ENCODE peak calls at places on chromosomes 5 and 9, in four cellular contexts. H is activated T-helper 2 cell treated with anti-CD3 and anti-CD28 coated beads, Interferon-gamma antibody, Interleukin-2, Interleukin-4, amounts not matched to agents 10 μg/mL and 5 μg/mL and 100 μg/mL, durations not matched to agents 14 hours and 24 hours and 36 hours; P is kidney tubule cell; G is effector memory CD8-positive, alpha-beta T cell. D is an unnamed sample.

GRCh38 chr5:1317921-1318565 is 23.2 kb upstream of the TERT start:
- DNase-seq in H (no peak), P (no peak), G (no peak), D (no peak)

GRCh38 chr5:120615967-120616645 is 152.0 kb downstream of the PRR16 start:
- DNase-seq in H (no peak), P (peak), G (no peak), D (no peak)

GRCh38 chr5:168172718-168173045 is 118.8 kb upstream of the WWC1 start:
- DNase-seq in H (no peak), P (no peak), G (no peak), D (no peak)

GRCh38 chr9:98494852-98495251 is 213.9 kb downstream of the GABBR2 start:
- DNase-seq in H (no peak), P (no peak), G (no peak), D (no peak)

GRCh38 chr5:112013660-112014059 is 256.7 kb upstream of the NREP start:
- DNase-seq in H (no peak), P (no peak), G (no peak), D (no peak)

GRCh38 chr5:17240487-17240886 is 23.1 kb downstream of the BASP1 start:
- DNase-seq in H (no peak), P (no peak), G (no peak), D (no peak)

GRCh38 chr9:88379352-88379751 is 8.9 kb upstream of the SPIN1 start:
- DNase-seq in H (no peak), P (no peak), G (no peak), D (no peak)

GRCh38 chr5:178323961-178324360 is 91.4 kb upstream of the PHYKPL start:
- DNase-seq in H (no peak), P (no peak), G (no peak), D (no peak)

GRCh38 chr5:156326718-156327259 is at the start of gene SGCD:
- DNase-seq in H (no peak), P (peak), G (no peak), D (no peak)

GRCh38 chr5:5316333-5316732 is 106.1 kb upstream of the ICE1 start:
- DNase-seq in H (no peak), P (peak), G (no peak), D (no peak)

GRCh38 chr9:92439921-92440750 is 15.9 kb upstream of the OMD start:
- DNase-seq in H (no peak), P (peak), G (no peak), D (no peak)

GRCh38 chr9:115262477-115262876 is 144.5 kb upstream of the TNC start:
- DNase-seq in H (no peak), P (peak), G (no peak), D (no peak)

GRCh38 chr9:107504585-107505455 is 15.3 kb upstream of the KLF4 start:
- DNase-seq in H (no peak), P (peak), G (no peak), D (no peak)

GRCh38 chr5:74281191-74281590 is 359.3 kb downstream of the ENC1 start:
- DNase-seq in H (no peak), P (peak), G (no peak), D (no peak)

GRCh38 chr9:23779220-23779619 is 46.8 kb downstream of the ELAVL2 start:
- DNase-seq in H (no peak), P (no peak), G (no peak), D (no peak)

GRCh38 chr5:61051267-61051666 is 106.3 kb downstream of the NDUFAF2 start:
- DNase-seq in H (no peak), P (peak), G (no peak), D (no peak)

GRCh38 chr5:102313907-102314306 is 17.8 kb upstream of the SLCO4C1 start:
- DNase-seq in H (no peak), P (no peak), G (no peak), D (no peak)

GRCh38 chr5:375336-375920 is 53.9 kb downstream of the AHRR start:
- DNase-seq in H (no peak), P (no peak), G (no peak), D (no peak)

GRCh38 chr5:163914911-163915310 is 409.5 kb downstream of the MAT2B start:
- DNase-seq in H (no peak), P (no peak), G (no peak), D (no peak)

GRCh38 chr5:162817381-162817780 is 620.0 kb upstream of the CCNG1 start:
- DNase-seq in H (no peak), P (no peak), G (no peak), D (no peak)

GRCh38 chr9:91992636-91993035 is 42.6 kb upstream of the ROR2 start:
- DNase-seq in H (no peak), P (no peak), G (no peak), D (no peak)

GRCh38 chr5:180072556-180072955 is 997 bp upstream of the RNF130 start:
- DNase-seq in H (no peak), P (no peak), G (no peak), D (no peak)

GRCh38 chr9:96344458-96345180 is 38.9 kb downstream of the SLC35D2 start:
- DNase-seq in H (no peak), P (peak), G (no peak), D (no peak)

GRCh38 chr5:64635056-64635686 is 55.1 kb upstream of the SHISAL2B start:
- DNase-seq in H (no peak), P (peak), G (no peak), D (peak)

GRCh38 chr9:35687972-35688557 is 1.7 kb downstream of the TPM2 start:
- DNase-seq in H (no peak), P (no peak), G (no peak), D (no peak)

GRCh38 chr5:180133971-180134508 is 62.5 kb upstream of the RNF130 start:
- DNase-seq in H (no peak), P (no peak), G (no peak), D (no peak)

GRCh38 chr5:50863771-50864170 is 197.3 kb downstream of the PARP8 start:
- DNase-seq in H (no peak), P (no peak), G (no peak), D (no peak)

D was measured in central memory CD4-positive, alpha-beta T cell.